ENCODE peak calls at places on chromosomes 6 and 20, in seven cellular contexts. One of them, this sample, is unnamed.
A peak's percentile ranks its signal among the peaks of the same experiment; 100 is the strongest.

GRCh38 chr20:54212226-54212625 is 4.3 kb downstream of the PFDN4 start:
- DNase-seq in NCI-H1436: no peak
- DNase-seq in activated naive CD4-positive, alpha-beta T cell: no peak
- DNase-seq in EL: peak; percentile 80
- DNase-seq in RCC 7860: no peak
- DNase-seq in activated CD4-positive, alpha-beta T cell treated with anti-CD3 and anti-CD28 coated beads for 1 hour: no peak
- DNase-seq in MM.1S: no peak
- DNase-seq in this sample: no peak

GRCh38 chr20:33702861-33703260 is 16.7 kb upstream of the E2F1 start:
- DNase-seq in NCI-H1436: no peak
- DNase-seq in activated naive CD4-positive, alpha-beta T cell: no peak
- DNase-seq in EL: no peak
- DNase-seq in RCC 7860: no peak
- DNase-seq in activated CD4-positive, alpha-beta T cell treated with anti-CD3 and anti-CD28 coated beads for 1 hour: no peak
- DNase-seq in MM.1S: no peak
- DNase-seq in this sample: no peak

GRCh38 chr6:126052485-126052884 is 66.1 kb downstream of the TRMT11 start:
- DNase-seq in NCI-H1436: no peak
- DNase-seq in activated naive CD4-positive, alpha-beta T cell: no peak
- DNase-seq in EL: no peak
- DNase-seq in RCC 7860: no peak
- DNase-seq in activated CD4-positive, alpha-beta T cell treated with anti-CD3 and anti-CD28 coated beads for 1 hour: no peak
- DNase-seq in MM.1S: no peak
- DNase-seq in this sample: no peak

GRCh38 chr20:39800111-39800510 is 838.0 kb downstream of the DHX35 start:
- DNase-seq in NCI-H1436: no peak
- DNase-seq in activated naive CD4-positive, alpha-beta T cell: no peak
- DNase-seq in EL: peak; percentile 41
- DNase-seq in RCC 7860: peak; percentile 52
- DNase-seq in activated CD4-positive, alpha-beta T cell treated with anti-CD3 and anti-CD28 coated beads for 1 hour: no peak
- DNase-seq in MM.1S: no peak
- DNase-seq in this sample: no peak

GRCh38 chr20:62616728-62617621 is 25.3 kb upstream of the SLCO4A1 start:
- DNase-seq in NCI-H1436: peak; percentile 64
- DNase-seq in activated naive CD4-positive, alpha-beta T cell: peak; percentile 61
- DNase-seq in EL: peak; percentile 65
- DNase-seq in RCC 7860: peak; percentile 66
- DNase-seq in activated CD4-positive, alpha-beta T cell treated with anti-CD3 and anti-CD28 coated beads for 1 hour: peak; percentile 55
- DNase-seq in MM.1S: peak; percentile 49
- DNase-seq in this sample: peak; percentile 83

GRCh38 chr20:3412600-3413392 is 5.3 kb upstream of the DNAAF9 start:
- DNase-seq in NCI-H1436: no peak
- DNase-seq in activated naive CD4-positive, alpha-beta T cell: no peak
- DNase-seq in EL: no peak
- DNase-seq in RCC 7860: no peak
- DNase-seq in activated CD4-positive, alpha-beta T cell treated with anti-CD3 and anti-CD28 coated beads for 1 hour: no peak
- DNase-seq in MM.1S: no peak
- DNase-seq in this sample: no peak

GRCh38 chr20:56629464-56630085 is 469 bp downstream of the TFAP2C start:
- DNase-seq in NCI-H1436: no peak
- DNase-seq in activated naive CD4-positive, alpha-beta T cell: no peak
- DNase-seq in EL: peak; percentile 38
- DNase-seq in RCC 7860: no peak
- DNase-seq in activated CD4-positive, alpha-beta T cell treated with anti-CD3 and anti-CD28 coated beads for 1 hour: no peak
- DNase-seq in MM.1S: peak; percentile 70
- DNase-seq in this sample: no peak

GRCh38 chr6:54860132-54860531 is 13.6 kb downstream of the FAM83B start:
- DNase-seq in NCI-H1436: no peak
- DNase-seq in activated naive CD4-positive, alpha-beta T cell: no peak
- DNase-seq in EL: no peak
- DNase-seq in RCC 7860: no peak
- DNase-seq in activated CD4-positive, alpha-beta T cell treated with anti-CD3 and anti-CD28 coated beads for 1 hour: no peak
- DNase-seq in MM.1S: no peak
- DNase-seq in this sample: no peak

GRCh38 chr20:59830107-59831023 is 103.1 kb downstream of the SYCP2 start:
- DNase-seq in NCI-H1436: no peak
- DNase-seq in activated naive CD4-positive, alpha-beta T cell: no peak
- DNase-seq in EL: no peak
- DNase-seq in RCC 7860: no peak
- DNase-seq in activated CD4-positive, alpha-beta T cell treated with anti-CD3 and anti-CD28 coated beads for 1 hour: no peak
- DNase-seq in MM.1S: no peak
- DNase-seq in this sample: no peak

GRCh38 chr6:46876126-46876525 is 45.6 kb downstream of the ADGRF5 start:
- DNase-seq in NCI-H1436: no peak
- DNase-seq in activated naive CD4-positive, alpha-beta T cell: no peak
- DNase-seq in EL: peak; percentile 85
- DNase-seq in RCC 7860: peak; percentile 61
- DNase-seq in activated CD4-positive, alpha-beta T cell treated with anti-CD3 and anti-CD28 coated beads for 1 hour: no peak
- DNase-seq in MM.1S: no peak
- DNase-seq in this sample: no peak

GRCh38 chr6:33248643-33248931 is 23.1 kb downstream of the VPS52 start:
- DNase-seq in NCI-H1436: no peak
- DNase-seq in activated naive CD4-positive, alpha-beta T cell: no peak
- DNase-seq in EL: peak; percentile 69
- DNase-seq in RCC 7860: no peak
- DNase-seq in activated CD4-positive, alpha-beta T cell treated with anti-CD3 and anti-CD28 coated beads for 1 hour: no peak
- DNase-seq in MM.1S: no peak
- DNase-seq in this sample: no peak

GRCh38 chr6:111995409-111995808 is 58.5 kb upstream of the CCN6 start:
- DNase-seq in NCI-H1436: no peak
- DNase-seq in activated naive CD4-positive, alpha-beta T cell: no peak
- DNase-seq in EL: peak; percentile 57
- DNase-seq in RCC 7860: no peak
- DNase-seq in activated CD4-positive, alpha-beta T cell treated with anti-CD3 and anti-CD28 coated beads for 1 hour: no peak
- DNase-seq in MM.1S: no peak
- DNase-seq in this sample: no peak

GRCh38 chr6:121105461-121105860 is 228.8 kb downstream of the TBC1D32 start:
- DNase-seq in NCI-H1436: no peak
- DNase-seq in activated naive CD4-positive, alpha-beta T cell: no peak
- DNase-seq in EL: no peak
- DNase-seq in RCC 7860: no peak
- DNase-seq in activated CD4-positive, alpha-beta T cell treated with anti-CD3 and anti-CD28 coated beads for 1 hour: no peak
- DNase-seq in MM.1S: no peak
- DNase-seq in this sample: no peak

GRCh38 chr20:41318271-41318649 is 729 bp upstream of the ZHX3 start:
- DNase-seq in NCI-H1436: no peak
- DNase-seq in activated naive CD4-positive, alpha-beta T cell: no peak
- DNase-seq in EL: no peak
- DNase-seq in RCC 7860: no peak
- DNase-seq in activated CD4-positive, alpha-beta T cell treated with anti-CD3 and anti-CD28 coated beads for 1 hour: no peak
- DNase-seq in MM.1S: no peak
- DNase-seq in this sample: no peak

GRCh38 chr20:64116541-64117423 is 9.4 kb upstream of the NPBWR2 start:
- DNase-seq in NCI-H1436: no peak
- DNase-seq in activated naive CD4-positive, alpha-beta T cell: no peak
- DNase-seq in EL: no peak
- DNase-seq in RCC 7860: no peak
- DNase-seq in activated CD4-positive, alpha-beta T cell treated with anti-CD3 and anti-CD28 coated beads for 1 hour: peak; percentile 5
- DNase-seq in MM.1S: no peak
- DNase-seq in this sample: no peak

GRCh38 chr6:147255948-147256674 is 51.9 kb downstream of the STXBP5 start:
- DNase-seq in NCI-H1436: no peak
- DNase-seq in activated naive CD4-positive, alpha-beta T cell: no peak
- DNase-seq in EL: no peak
- DNase-seq in RCC 7860: no peak
- DNase-seq in activated CD4-positive, alpha-beta T cell treated with anti-CD3 and anti-CD28 coated beads for 1 hour: no peak
- DNase-seq in MM.1S: no peak
- DNase-seq in this sample: no peak

GRCh38 chr6:108518714-108519576 is 41.8 kb upstream of the FOXO3 start:
- DNase-seq in NCI-H1436: no peak
- DNase-seq in activated naive CD4-positive, alpha-beta T cell: no peak
- DNase-seq in EL: peak; percentile 31
- DNase-seq in RCC 7860: peak; percentile 9
- DNase-seq in activated CD4-positive, alpha-beta T cell treated with anti-CD3 and anti-CD28 coated beads for 1 hour: no peak
- DNase-seq in MM.1S: peak; percentile 14
- DNase-seq in this sample: peak; percentile 75